ENCODE peak calls at places on chromosomes 6 and 20, in five cellular contexts. One of them, this sample, is unnamed.

GRCh38 chr6:5673016-5673415 is 333.7 kb downstream of the NRN1 start:
- DNase-seq in RPMI7951: peak; percentile 36
- DNase-seq in NCI-H69: peak; percentile 68
- DNase-seq in iris pigment epithelial cell: no peak
- DNase-seq in pancreas: no peak
- DNase-seq in this sample: no peak

GRCh38 chr6:134787261-134787871 is 162.5 kb downstream of the ALDH8A1 start:
- DNase-seq in RPMI7951: peak; percentile 37
- DNase-seq in NCI-H69: no peak
- DNase-seq in iris pigment epithelial cell: peak; percentile 83
- DNase-seq in pancreas: no peak
- DNase-seq in this sample: no peak

GRCh38 chr20:38649275-38649891 is 47.8 kb downstream of the ARHGAP40 start:
- DNase-seq in RPMI7951: peak; percentile 38
- DNase-seq in NCI-H69: peak; percentile 49
- DNase-seq in iris pigment epithelial cell: peak; percentile 42
- DNase-seq in pancreas: no peak
- DNase-seq in this sample: peak; percentile 72

GRCh38 chr6:56652231-56652630 is 9.5 kb upstream of the DST start:
- DNase-seq in RPMI7951: no peak
- DNase-seq in NCI-H69: peak; percentile 49
- DNase-seq in iris pigment epithelial cell: peak; percentile 31
- DNase-seq in pancreas: no peak
- DNase-seq in this sample: no peak

GRCh38 chr20:17210983-17211382 is 15.9 kb upstream of the PCSK2 start:
- DNase-seq in RPMI7951: no peak
- DNase-seq in NCI-H69: no peak
- DNase-seq in iris pigment epithelial cell: peak; percentile 10
- DNase-seq in pancreas: no peak
- DNase-seq in this sample: no peak

GRCh38 chr20:59571591-59572314 is 32.6 kb upstream of the PHACTR3 start:
- DNase-seq in RPMI7951: peak; percentile 63
- DNase-seq in NCI-H69: peak; percentile 35
- DNase-seq in iris pigment epithelial cell: peak; percentile 38
- DNase-seq in pancreas: peak; percentile 62
- DNase-seq in this sample: peak; percentile 87

GRCh38 chr6:15627829-15628228 is 35.0 kb downstream of the DTNBP1 start:
- DNase-seq in RPMI7951: no peak
- DNase-seq in NCI-H69: no peak
- DNase-seq in iris pigment epithelial cell: no peak
- DNase-seq in pancreas: no peak
- DNase-seq in this sample: no peak

GRCh38 chr6:155126727-155127439 is 131.8 kb downstream of the TIAM2 start:
- DNase-seq in RPMI7951: peak; percentile 95
- DNase-seq in NCI-H69: peak; percentile 14
- DNase-seq in iris pigment epithelial cell: peak; percentile 78
- DNase-seq in pancreas: no peak
- DNase-seq in this sample: peak; percentile 83

GRCh38 chr6:13285705-13286104 is 42.6 kb downstream of the TBC1D7 start:
- DNase-seq in RPMI7951: no peak
- DNase-seq in NCI-H69: no peak
- DNase-seq in iris pigment epithelial cell: no peak
- DNase-seq in pancreas: no peak
- DNase-seq in this sample: no peak

GRCh38 chr6:149317656-149318571 is at the start of gene TAB2:
- DNase-seq in RPMI7951: peak; percentile 24
- DNase-seq in NCI-H69: peak; percentile 85
- DNase-seq in iris pigment epithelial cell: peak; percentile 49
- DNase-seq in pancreas: peak; percentile 65
- DNase-seq in this sample: peak; percentile 84

GRCh38 chr6:72911463-72912153 is 289.7 kb downstream of the KCNQ5 start:
- DNase-seq in RPMI7951: no peak
- DNase-seq in NCI-H69: no peak
- DNase-seq in iris pigment epithelial cell: peak; percentile 65
- DNase-seq in pancreas: no peak
- DNase-seq in this sample: no peak

GRCh38 chr6:104286641-104287040 is 573.1 kb downstream of the HACE1 start:
- DNase-seq in RPMI7951: no peak
- DNase-seq in NCI-H69: no peak
- DNase-seq in iris pigment epithelial cell: no peak
- DNase-seq in pancreas: no peak
- DNase-seq in this sample: no peak

GRCh38 chr20:21994203-21994602 is 288.7 kb downstream of the PAX1 start:
- DNase-seq in RPMI7951: no peak
- DNase-seq in NCI-H69: no peak
- DNase-seq in iris pigment epithelial cell: no peak
- DNase-seq in pancreas: no peak
- DNase-seq in this sample: no peak

GRCh38 chr6:35665573-35665972 is 23.1 kb downstream of the FKBP5 start:
- DNase-seq in RPMI7951: no peak
- DNase-seq in NCI-H69: no peak
- DNase-seq in iris pigment epithelial cell: no peak
- DNase-seq in pancreas: no peak
- DNase-seq in this sample: no peak

GRCh38 chr6:113995632-113996031 is 24.7 kb upstream of the HDAC2 start:
- DNase-seq in RPMI7951: peak; percentile 97
- DNase-seq in NCI-H69: peak; percentile 61
- DNase-seq in iris pigment epithelial cell: peak; percentile 95
- DNase-seq in pancreas: no peak
- DNase-seq in this sample: peak; percentile 77

GRCh38 chr6:113645576-113645970 is 211.6 kb upstream of the MARCKS start:
- DNase-seq in RPMI7951: peak; percentile 97
- DNase-seq in NCI-H69: no peak
- DNase-seq in iris pigment epithelial cell: peak; percentile 98
- DNase-seq in pancreas: no peak
- DNase-seq in this sample: peak; percentile 27

GRCh38 chr6:18260448-18261106 is 3.8 kb downstream of the DEK start:
- DNase-seq in RPMI7951: peak; percentile 77
- DNase-seq in NCI-H69: peak; percentile 23
- DNase-seq in iris pigment epithelial cell: peak; percentile 49
- DNase-seq in pancreas: no peak
- DNase-seq in this sample: peak; percentile 56

GRCh38 chr20:33291830-33292355 is 8.9 kb downstream of the BPIFB1 start:
- DNase-seq in RPMI7951: no peak
- DNase-seq in NCI-H69: peak; percentile 75
- DNase-seq in iris pigment epithelial cell: peak; percentile 5
- DNase-seq in pancreas: peak; percentile 60
- DNase-seq in this sample: peak; percentile 62

GRCh38 chr6:14510038-14510437 is 392.5 kb downstream of the CD83 start:
- DNase-seq in RPMI7951: no peak
- DNase-seq in NCI-H69: peak; percentile 13
- DNase-seq in iris pigment epithelial cell: no peak
- DNase-seq in pancreas: no peak
- DNase-seq in this sample: no peak

GRCh38 chr20:49448917-49449316 is 33.6 kb downstream of the KCNB1 start:
- DNase-seq in RPMI7951: no peak
- DNase-seq in NCI-H69: peak; percentile 16
- DNase-seq in iris pigment epithelial cell: no peak
- DNase-seq in pancreas: no peak
- DNase-seq in this sample: no peak

GRCh38 chr6:4816904-4817303 is 40.7 kb downstream of the CDYL start:
- DNase-seq in RPMI7951: no peak
- DNase-seq in NCI-H69: no peak
- DNase-seq in iris pigment epithelial cell: no peak
- DNase-seq in pancreas: no peak
- DNase-seq in this sample: no peak

GRCh38 chr6:90787411-90787810 is 200.5 kb upstream of the MAP3K7 start:
- DNase-seq in RPMI7951: no peak
- DNase-seq in NCI-H69: no peak
- DNase-seq in iris pigment epithelial cell: no peak
- DNase-seq in pancreas: no peak
- DNase-seq in this sample: no peak

GRCh38 chr6:170130201-170130621 is 160.7 kb downstream of the DLL1 start:
- DNase-seq in RPMI7951: no peak
- DNase-seq in NCI-H69: no peak
- DNase-seq in iris pigment epithelial cell: no peak
- DNase-seq in pancreas: no peak
- DNase-seq in this sample: peak; percentile 69

GRCh38 chr6:107244742-107245470 is 129.6 kb upstream of the BEND3 start:
- DNase-seq in RPMI7951: no peak
- DNase-seq in NCI-H69: peak; percentile 14
- DNase-seq in iris pigment epithelial cell: no peak
- DNase-seq in pancreas: no peak
- DNase-seq in this sample: no peak

GRCh38 chr20:37839432-37839827 is 63.5 kb upstream of the VSTM2L start:
- DNase-seq in RPMI7951: no peak
- DNase-seq in NCI-H69: no peak
- DNase-seq in iris pigment epithelial cell: no peak
- DNase-seq in pancreas: no peak
- DNase-seq in this sample: peak; percentile 68

GRCh38 chr20:4225778-4226177 is 210.4 kb upstream of the RNF24 start:
- DNase-seq in RPMI7951: peak; percentile 100
- DNase-seq in NCI-H69: no peak
- DNase-seq in iris pigment epithelial cell: peak; percentile 94
- DNase-seq in pancreas: no peak
- DNase-seq in this sample: no peak

GRCh38 chr6:30907758-30908591 is at the start of gene GTF2H4:
- DNase-seq in RPMI7951: peak; percentile 99
- DNase-seq in NCI-H69: peak; percentile 99
- DNase-seq in iris pigment epithelial cell: peak; percentile 99
- DNase-seq in pancreas: peak; percentile 95
- DNase-seq in this sample: peak; percentile 100

GRCh38 chr6:10589983-10590382 is 68.8 kb downstream of the GCNT2 start:
- DNase-seq in RPMI7951: no peak
- DNase-seq in NCI-H69: no peak
- DNase-seq in iris pigment epithelial cell: no peak
- DNase-seq in pancreas: no peak
- DNase-seq in this sample: no peak

GRCh38 chr6:82080767-82081166 is 166.8 kb downstream of the IBTK start:
- DNase-seq in RPMI7951: peak; percentile 23
- DNase-seq in NCI-H69: no peak
- DNase-seq in iris pigment epithelial cell: peak; percentile 9
- DNase-seq in pancreas: no peak
- DNase-seq in this sample: no peak

This sample was measured in left kidney.